ENCODE peak calls at places on chromosomes 12 and 14, in seven cellular contexts. O is naive B cell; F is GM04503; H is BE2C; L is stimulated activated CD8-positive, alpha-beta memory T cell treated with anti-CD3 and anti-CD28 coated beads, Interleukin-4, amount 100 ng/mL, for 1 hour; J is astrocyte of the spinal cord; X is HFF-Myc. V is an unnamed sample.

GRCh38 chr14:73725116-73726024 is 11.2 kb upstream of the PNMA1 start:
- DNase-seq in O (no peak), F (no peak), H (peak), L (no peak), J (peak), X (no peak), V (no peak)

GRCh38 chr12:20475542-20475941 is 107.2 kb downstream of the PDE3A start:
- DNase-seq in O (no peak), F (no peak), H (no peak), L (no peak), J (no peak), X (no peak), V (no peak)

GRCh38 chr12:62291888-62292760 is 31.9 kb downstream of the USP15 start:
- DNase-seq in O (no peak), F (no peak), H (peak), L (no peak), J (peak), X (peak), V (no peak)

GRCh38 chr12:42180990-42181611 is 36.4 kb upstream of the GXYLT1 start:
- DNase-seq in O (no peak), F (no peak), H (no peak), L (no peak), J (peak), X (no peak), V (no peak)

GRCh38 chr12:118773956-118774723 is 207.2 kb upstream of the SRRM4 start:
- DNase-seq in O (no peak), F (no peak), H (peak), L (no peak), J (no peak), X (no peak), V (no peak)

GRCh38 chr14:104117341-104118005 is 20.9 kb upstream of the KIF26A start:
- DNase-seq in O (no peak), F (no peak), H (peak), L (no peak), J (no peak), X (no peak), V (no peak)

GRCh38 chr14:64541261-64541970 is 875 bp downstream of the HSPA2 start:
- DNase-seq in O (no peak), F (no peak), H (peak), L (no peak), J (no peak), X (no peak), V (no peak)

GRCh38 chr14:99072956-99073355 is 199.0 kb downstream of the BCL11B start:
- DNase-seq in O (no peak), F (no peak), H (no peak), L (no peak), J (no peak), X (no peak), V (no peak)

GRCh38 chr12:121184984-121185894 is 24.7 kb upstream of the P2RX4 start:
- DNase-seq in O (peak), F (no peak), H (no peak), L (no peak), J (no peak), X (no peak), V (no peak)

GRCh38 chr12:76085159-76085868 is 829 bp upstream of the NAP1L1 start:
- DNase-seq in O (peak), F (no peak), H (no peak), L (no peak), J (peak), X (no peak), V (no peak)

GRCh38 chr14:82647088-82647697 is 1113.5 kb upstream of the SEL1L start:
- DNase-seq in O (no peak), F (no peak), H (no peak), L (no peak), J (no peak), X (no peak), V (no peak)

GRCh38 chr12:93696462-93696861 is 19.3 kb downstream of the CRADD start:
- DNase-seq in O (no peak), F (no peak), H (no peak), L (no peak), J (no peak), X (no peak), V (no peak)

GRCh38 chr14:35229495-35230089 is 62.6 kb upstream of the PSMA6 start:
- DNase-seq in O (peak), F (no peak), H (no peak), L (no peak), J (no peak), X (no peak), V (peak)

GRCh38 chr14:23539209-23539866 is 12.2 kb downstream of the ZFHX2 start:
- DNase-seq in O (peak), F (no peak), H (peak), L (no peak), J (peak), X (no peak), V (no peak)

GRCh38 chr14:41385787-41386186 is 220.9 kb upstream of the LRFN5 start:
- DNase-seq in O (no peak), F (no peak), H (no peak), L (no peak), J (no peak), X (no peak), V (no peak)

GRCh38 chr12:101923049-101923718 is 45.8 kb downstream of the DRAM1 start:
- DNase-seq in O (no peak), F (no peak), H (no peak), L (no peak), J (no peak), X (no peak), V (no peak)

GRCh38 chr14:103716091-103716801 is 636 bp downstream of the ZFYVE21 start:
- DNase-seq in O (no peak), F (no peak), H (no peak), L (no peak), J (no peak), X (no peak), V (no peak)

GRCh38 chr14:89672636-89673279 is 255.7 kb upstream of the FOXN3 start:
- DNase-seq in O (no peak), F (no peak), H (peak), L (no peak), J (no peak), X (no peak), V (no peak)

GRCh38 chr12:13099066-13099909 is 4.2 kb downstream of the GSG1 start:
- DNase-seq in O (peak), F (no peak), H (no peak), L (no peak), J (peak), X (no peak), V (no peak)

GRCh38 chr12:22333186-22333745 is 1.2 kb downstream of the ST8SIA1 start:
- DNase-seq in O (no peak), F (peak), H (no peak), L (no peak), J (peak), X (peak), V (no peak)

GRCh38 chr12:132922676-132923075 is 33.4 kb downstream of the ZNF605 start:
- DNase-seq in O (no peak), F (no peak), H (no peak), L (no peak), J (no peak), X (no peak), V (no peak)

GRCh38 chr12:6188954-6189353 is 11.2 kb upstream of the CD9 start:
- DNase-seq in O (peak), F (no peak), H (no peak), L (no peak), J (no peak), X (no peak), V (no peak)

GRCh38 chr14:99177046-99177655 is 94.8 kb downstream of the BCL11B start:
- DNase-seq in O (no peak), F (no peak), H (no peak), L (no peak), J (no peak), X (no peak), V (no peak)

GRCh38 chr12:104578453-104578852 is 121.7 kb downstream of the CHST11 start:
- DNase-seq in O (no peak), F (peak), H (no peak), L (no peak), J (peak), X (peak), V (no peak)

GRCh38 chr14:56359245-56359644 is 220.4 kb upstream of the TMEM260 start:
- DNase-seq in O (no peak), F (no peak), H (no peak), L (no peak), J (no peak), X (no peak), V (no peak)